ENCODE peak calls at places on chromosomes 7 and 10, in seven cellular contexts. R is upper lobe of right lung; W is sigmoid colon; A is spleen; I is CD8-positive, alpha-beta T cell; G is tibial artery; Y is GM12865. N is an unnamed sample.

GRCh38 chr10:35885076-35885475 is 243.0 kb upstream of the FZD8 start:
- DNase-seq in R (no peak), W (no peak), A (no peak), I (no peak), G (no peak), Y (no peak), N (no peak)

GRCh38 chr10:101467286-101467770 is 113.4 kb downstream of the BTRC start:
- DNase-seq in R (no peak), W (no peak), A (no peak), I (no peak), G (no peak), Y (peak), N (peak)

GRCh38 chr7:112021348-112022044 is 184.7 kb downstream of the DOCK4 start:
- DNase-seq in R (no peak), W (no peak), A (no peak), I (no peak), G (no peak), Y (no peak), N (no peak)

GRCh38 chr7:3459111-3459510 is 158.1 kb downstream of the SDK1 start:
- DNase-seq in R (no peak), W (no peak), A (no peak), I (no peak), G (no peak), Y (no peak), N (no peak)

GRCh38 chr10:101047268-101047667 is 14.5 kb upstream of the KAZALD1 start:
- DNase-seq in R (no peak), W (no peak), A (no peak), I (no peak), G (no peak), Y (no peak), N (no peak)

GRCh38 chr10:112006831-112007230 is 176.7 kb downstream of the GPAM start:
- DNase-seq in R (no peak), W (no peak), A (no peak), I (no peak), G (no peak), Y (no peak), N (no peak)

GRCh38 chr7:106744507-106745180 is 83.7 kb upstream of the CCDC71L start:
- DNase-seq in R (no peak), W (no peak), A (no peak), I (no peak), G (no peak), Y (no peak), N (no peak)

GRCh38 chr10:43814611-43815010 is 165.9 kb upstream of the ZNF32 start:
- DNase-seq in R (no peak), W (no peak), A (no peak), I (no peak), G (no peak), Y (no peak), N (no peak)

GRCh38 chr10:72069751-72070501 is 18.4 kb downstream of the SPOCK2 start:
- DNase-seq in R (no peak), W (no peak), A (peak), I (no peak), G (no peak), Y (no peak), N (no peak)

GRCh38 chr7:5699951-5700384 is 81.5 kb downstream of the RNF216 start:
- DNase-seq in R (no peak), W (no peak), A (no peak), I (no peak), G (no peak), Y (peak), N (no peak)

GRCh38 chr7:90404777-90405176 is 1.5 kb downstream of the CLDN12 start:
- DNase-seq in R (no peak), W (no peak), A (no peak), I (no peak), G (no peak), Y (no peak), N (no peak)

GRCh38 chr7:51220226-51220625 is 96.4 kb downstream of the COBL start:
- DNase-seq in R (no peak), W (no peak), A (no peak), I (no peak), G (no peak), Y (no peak), N (no peak)

GRCh38 chr7:81211617-81212016 is 292.8 kb upstream of the SEMA3C start:
- DNase-seq in R (no peak), W (no peak), A (no peak), I (no peak), G (no peak), Y (no peak), N (peak)

GRCh38 chr10:33537066-33537465 is 202.6 kb upstream of the NRP1 start:
- DNase-seq in R (no peak), W (no peak), A (no peak), I (no peak), G (no peak), Y (no peak), N (peak)

GRCh38 chr10:49049660-49050059 is 65.7 kb downstream of the VSTM4 start:
- DNase-seq in R (no peak), W (no peak), A (no peak), I (no peak), G (no peak), Y (no peak), N (no peak)

GRCh38 chr10:59623100-59623822 is 86.4 kb downstream of the SLC16A9 start:
- DNase-seq in R (no peak), W (no peak), A (no peak), I (no peak), G (no peak), Y (peak), N (no peak)

GRCh38 chr7:125828153-125828690 is 898.6 kb upstream of the POT1 start:
- DNase-seq in R (no peak), W (no peak), A (no peak), I (no peak), G (no peak), Y (no peak), N (no peak)

GRCh38 chr10:25745976-25746375 is 188.1 kb upstream of the MYO3A start:
- DNase-seq in R (no peak), W (no peak), A (no peak), I (no peak), G (no peak), Y (no peak), N (no peak)

GRCh38 chr10:119111968-119112515 is 8.1 kb downstream of the DENND10 start:
- DNase-seq in R (no peak), W (no peak), A (no peak), I (no peak), G (no peak), Y (no peak), N (peak)

GRCh38 chr7:80960228-80960627 is 41.4 kb upstream of the SEMA3C start:
- DNase-seq in R (no peak), W (no peak), A (no peak), I (no peak), G (no peak), Y (no peak), N (peak)

GRCh38 chr7:55053651-55054226 is 34.9 kb downstream of the EGFR start:
- DNase-seq in R (no peak), W (no peak), A (no peak), I (no peak), G (no peak), Y (no peak), N (no peak)

GRCh38 chr7:51067757-51068156 is 248.9 kb downstream of the COBL start:
- DNase-seq in R (no peak), W (peak), A (no peak), I (peak), G (no peak), Y (peak), N (peak)

GRCh38 chr10:3786295-3786981 is 1.4 kb upstream of the KLF6 start:
- DNase-seq in R (peak), W (peak), A (peak), I (no peak), G (no peak), Y (peak), N (no peak)

GRCh38 chr10:106897631-106898161 is 266.8 kb downstream of the SORCS1 start:
- DNase-seq in R (no peak), W (peak), A (no peak), I (no peak), G (no peak), Y (no peak), N (no peak)

GRCh38 chr7:73647725-73648592 is 19.7 kb upstream of the VPS37D start:
- DNase-seq in R (no peak), W (no peak), A (peak), I (no peak), G (no peak), Y (no peak), N (no peak)

GRCh38 chr7:132066776-132067175 is 509.5 kb downstream of the PLXNA4 start:
- DNase-seq in R (no peak), W (no peak), A (no peak), I (no peak), G (peak), Y (no peak), N (peak)

GRCh38 chr7:7474436-7474835 is 61.2 kb downstream of the COL28A1 start:
- DNase-seq in R (no peak), W (no peak), A (no peak), I (no peak), G (no peak), Y (no peak), N (no peak)

GRCh38 chr10:30820282-30820991 is 190.9 kb upstream of the LYZL2 start:
- DNase-seq in R (no peak), W (peak), A (no peak), I (no peak), G (peak), Y (no peak), N (peak)

GRCh38 chr10:59265140-59265539 is 88.7 kb downstream of the PHYHIPL start:
- DNase-seq in R (no peak), W (no peak), A (no peak), I (no peak), G (no peak), Y (no peak), N (no peak)

GRCh38 chr10:114252883-114253282 is 13.8 kb downstream of the VWA2 start:
- DNase-seq in R (no peak), W (no peak), A (no peak), I (no peak), G (peak), Y (no peak), N (no peak)

GRCh38 chr10:97651773-97652172 is 11.3 kb downstream of the PI4K2A start:
- DNase-seq in R (no peak), W (no peak), A (no peak), I (no peak), G (no peak), Y (no peak), N (no peak)

GRCh38 chr7:20402297-20403230 is 71.9 kb downstream of the ITGB8 start:
- DNase-seq in R (no peak), W (no peak), A (no peak), I (no peak), G (no peak), Y (no peak), N (no peak)

GRCh38 chr10:60732240-60733188 is 45.8 kb upstream of the CDK1 start:
- DNase-seq in R (no peak), W (peak), A (peak), I (peak), G (no peak), Y (peak), N (no peak)

GRCh38 chr7:92131764-92132330 is 2.4 kb downstream of the CYP51A1 start:
- DNase-seq in R (no peak), W (no peak), A (no peak), I (no peak), G (no peak), Y (peak), N (no peak)

GRCh38 chr7:98462926-98463325 is 62.0 kb upstream of the BAIAP2L1 start:
- DNase-seq in R (no peak), W (no peak), A (no peak), I (no peak), G (no peak), Y (no peak), N (no peak)

GRCh38 chr10:72688208-72688651 is 3.7 kb upstream of the MCU start:
- DNase-seq in R (no peak), W (no peak), A (no peak), I (no peak), G (no peak), Y (peak), N (peak)

GRCh38 chr7:903921-904755 is 27.8 kb downstream of the GET4 start:
- DNase-seq in R (no peak), W (no peak), A (no peak), I (no peak), G (no peak), Y (no peak), N (no peak)

GRCh38 chr10:12782537-12782936 is 219.0 kb downstream of the CCDC3 start:
- DNase-seq in R (no peak), W (peak), A (no peak), I (peak), G (no peak), Y (peak), N (no peak)

GRCh38 chr7:66502230-66503035 is 126.2 kb upstream of the KCTD7 start:
- DNase-seq in R (peak), W (no peak), A (peak), I (no peak), G (peak), Y (no peak), N (no peak)
- TF ChIP-seq CTCF in R (no peak), W (no peak), A (no peak), I (no peak), G (no peak), Y (no peak), N (peak)

DNA sequence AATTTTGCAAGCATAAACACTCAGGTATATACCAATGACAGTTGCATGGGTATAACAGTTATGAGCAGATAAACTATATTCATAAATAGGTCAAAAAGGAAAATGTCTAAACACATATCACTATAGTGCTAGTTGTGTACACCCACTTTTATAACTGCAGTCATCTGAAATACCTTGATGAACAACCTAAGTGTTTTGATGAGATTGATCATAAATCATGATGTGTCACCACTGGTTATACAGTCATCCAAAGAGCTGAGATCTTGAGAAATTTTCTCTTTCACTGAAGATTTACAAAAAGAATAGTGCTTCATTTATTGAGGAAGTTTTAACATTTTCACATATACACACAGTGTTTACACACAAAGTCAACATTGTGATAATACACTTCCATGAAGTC is 78.6 kb upstream of the SLC25A13 start:
- DNase-seq in R (no peak), W (no peak), A (no peak), I (no peak), G (no peak), Y (no peak), N (no peak)
- TF ChIP-seq CTCF in R (no peak), W (no peak), A (no peak), I (no peak), G (no peak), Y (no peak), N (no peak)

GRCh38 chr7:24381919-24382505 is 98.0 kb downstream of the NPY start:
- DNase-seq in R (no peak), W (no peak), A (no peak), I (no peak), G (no peak), Y (peak), N (peak)
- TF ChIP-seq CTCF in R (peak), W (no peak), A (peak), I (no peak), G (no peak), Y (peak), N (peak)

GRCh38 chr10:128116851-128117615 is 9.2 kb downstream of the MKI67 start:
- DNase-seq in R (no peak), W (no peak), A (no peak), I (no peak), G (no peak), Y (no peak), N (peak)
- TF ChIP-seq CTCF in R (no peak), W (no peak), A (no peak), I (no peak), G (no peak), Y (no peak), N (peak)

N was measured in HFFc6.